ENCODE peak calls at places on chromosomes 1 and 21, in nine cellular contexts. I is HCT116, R is heart left ventricle, D is body of pancreas, F is IMR-90, A is upper lobe of left lung, Y is A549, C is gastrocnemius medialis, E is right lobe of liver. V is an unnamed sample.

GRCh38 chr1:64051801-64052200 is 151.6 kb upstream of the UBE2U start:
- ATAC-seq in I (no peak), R (peak), D (no peak), F (no peak), A (no peak), Y (no peak), C (peak), E (no peak), V (no peak)

GRCh38 chr1:179205284-179205683 is 24.2 kb downstream of the ABL2 start:
- ATAC-seq in I (no peak), R (no peak), D (no peak), F (no peak), A (no peak), Y (no peak), C (no peak), E (no peak), V (no peak)

GRCh38 chr21:45114072-45114471 is 39.7 kb downstream of the ADARB1 start:
- ATAC-seq in I (no peak), R (peak), D (no peak), F (no peak), A (no peak), Y (no peak), C (no peak), E (no peak), V (peak)

GRCh38 chr1:100942304-100943046 is 46.6 kb downstream of the SLC30A7 start:
- ATAC-seq in I (no peak), R (no peak), D (no peak), F (no peak), A (no peak), Y (no peak), C (no peak), E (no peak), V (no peak)

GRCh38 chr1:14897080-14897449 is 256.5 kb upstream of the TMEM51 start:
- ATAC-seq in I (peak), R (no peak), D (peak), F (no peak), A (no peak), Y (peak), C (no peak), E (no peak), V (no peak)

GRCh38 chr1:10642403-10643080 is 153.9 kb downstream of the CASZ1 start:
- ATAC-seq in I (no peak), R (no peak), D (no peak), F (no peak), A (no peak), Y (no peak), C (no peak), E (no peak), V (no peak)

GRCh38 chr1:8962812-8963669 is 17.4 kb downstream of the CA6 start:
- ATAC-seq in I (peak), R (peak), D (no peak), F (peak), A (peak), Y (peak), C (no peak), E (peak), V (no peak)

GRCh38 chr1:85398391-85399064 is 66.4 kb downstream of the DDAH1 start:
- ATAC-seq in I (peak), R (peak), D (peak), F (peak), A (no peak), Y (peak), C (peak), E (peak), V (no peak)

GRCh38 chr1:31348449-31348848 is 24.4 kb downstream of the FABP3 start:
- ATAC-seq in I (no peak), R (no peak), D (no peak), F (no peak), A (no peak), Y (no peak), C (no peak), E (no peak), V (no peak)

DNA sequence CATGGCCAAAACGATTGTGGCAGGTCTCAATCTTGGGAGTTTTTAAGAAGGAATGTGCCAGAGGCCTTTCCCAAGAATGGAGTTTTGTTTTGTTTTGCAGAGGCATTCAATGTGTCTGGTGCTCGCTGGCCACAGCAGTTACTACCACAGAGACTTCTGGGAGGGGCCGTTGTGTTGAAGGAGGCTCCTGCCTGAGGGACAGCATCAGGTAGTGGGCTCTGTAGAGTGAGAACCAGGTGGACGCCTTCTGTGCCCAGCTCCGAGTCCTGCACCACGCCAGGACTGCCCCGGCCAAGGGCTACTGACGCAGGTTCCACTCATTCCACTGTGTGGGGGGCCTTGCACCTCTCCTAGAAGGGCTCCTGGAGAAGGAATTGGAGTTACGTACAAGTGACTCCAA is 44.9 kb upstream of the RBM15 start:
- ATAC-seq in I (no peak), R (no peak), D (no peak), F (no peak), A (no peak), Y (no peak), C (no peak), E (no peak), V (no peak)
- TF ChIP-seq POLR2A in I (no peak), R (no peak), D (no peak), F (no peak), A (no peak), Y (no peak), C (no peak), E (no peak), V (no peak)

DNA sequence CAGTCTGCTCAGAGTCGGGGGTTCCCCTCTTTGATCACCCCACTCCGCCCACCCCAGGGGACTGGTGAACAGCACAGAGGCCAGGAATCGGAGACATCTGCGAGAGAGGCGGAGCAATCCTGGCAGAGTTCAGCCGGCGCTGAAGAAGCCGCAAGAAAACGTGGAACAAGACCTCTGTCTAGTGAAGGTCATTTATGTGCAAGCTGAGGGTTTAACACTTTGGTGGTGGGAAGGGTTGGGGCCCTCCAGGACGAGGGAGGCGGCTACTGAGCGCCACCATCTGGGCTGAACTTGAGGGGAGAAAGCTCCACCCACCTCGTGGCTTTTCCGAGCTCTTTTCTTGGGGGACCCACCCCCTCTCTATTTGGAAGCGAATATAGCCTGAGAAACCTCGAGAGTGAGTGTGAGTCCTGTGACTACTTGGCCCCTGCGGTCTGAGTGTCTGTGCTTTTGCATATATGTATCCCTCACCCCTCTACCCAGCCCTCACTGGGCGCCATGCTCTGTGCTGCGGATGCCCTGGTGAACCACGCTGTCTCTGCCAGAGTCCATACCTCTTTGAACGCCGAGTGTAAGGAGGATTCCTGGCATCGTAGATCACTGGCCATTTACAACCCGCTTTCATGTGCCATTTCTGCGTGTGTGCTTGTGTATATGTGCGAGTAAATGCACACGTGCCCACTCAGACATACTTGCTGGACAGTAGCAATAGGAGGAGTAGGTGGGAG is 1.2 kb upstream of the EPHA10 start:
- ATAC-seq in I (peak), R (no peak), D (no peak), F (no peak), A (no peak), Y (peak), C (no peak), E (no peak), V (no peak)
- TF ChIP-seq CTCF in I (peak), R (no peak), D (no peak), F (no peak), A (no peak), Y (peak), C (no peak), E (no peak), V (no peak)

GRCh38 chr1:198641506-198641905 is 2.7 kb downstream of the PTPRC start:
- ATAC-seq in I (no peak), R (no peak), D (no peak), F (no peak), A (no peak), Y (no peak), C (no peak), E (peak), V (no peak)
- TF ChIP-seq POLR2A in I (no peak), R (no peak), D (no peak), F (no peak), A (no peak), Y (no peak), C (no peak), E (no peak), V (no peak)

GRCh38 chr1:72845981-72846380 is 563.6 kb upstream of the NEGR1 start:
- ATAC-seq in I (no peak), R (no peak), D (no peak), F (no peak), A (no peak), Y (no peak), C (no peak), E (no peak), V (no peak)

GRCh38 chr1:72848997-72849396 is 566.7 kb upstream of the NEGR1 start:
- ATAC-seq in I (no peak), R (no peak), D (no peak), F (no peak), A (no peak), Y (no peak), C (no peak), E (no peak), V (no peak)

GRCh38 chr1:72846476-72846875 is 564.1 kb upstream of the NEGR1 start:
- ATAC-seq in I (no peak), R (no peak), D (no peak), F (no peak), A (no peak), Y (no peak), C (no peak), E (no peak), V (no peak)

GRCh38 chr1:72846891-72847290 is 564.6 kb upstream of the NEGR1 start:
- ATAC-seq in I (no peak), R (no peak), D (no peak), F (no peak), A (no peak), Y (no peak), C (no peak), E (no peak), V (no peak)

DNA sequence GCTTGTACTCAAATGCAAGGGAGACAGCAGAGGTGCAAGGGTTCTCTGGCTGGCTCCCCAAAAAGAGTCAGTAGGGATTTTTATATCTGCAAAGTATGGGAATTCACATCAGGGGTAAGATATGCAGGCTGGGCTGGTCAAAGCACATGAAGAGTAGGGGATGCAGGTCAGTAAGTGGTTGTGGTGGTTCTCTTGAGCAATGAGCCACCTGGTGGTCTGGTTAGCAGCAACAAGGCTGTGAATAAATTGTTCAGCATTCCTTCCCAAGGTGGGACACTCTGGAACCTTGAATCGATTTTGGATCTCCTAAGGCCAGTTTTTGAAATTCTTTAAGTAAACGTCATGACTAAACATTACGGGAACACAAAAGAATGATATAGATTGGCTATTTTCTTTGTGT is 563.0 kb upstream of the NEGR1 start:
- ATAC-seq in I (no peak), R (no peak), D (no peak), F (no peak), A (no peak), Y (no peak), C (no peak), E (no peak), V (no peak)
- TF ChIP-seq CTCF in I (no peak), R (no peak), D (no peak), F (no peak), A (no peak), Y (no peak), C (no peak), E (no peak), V (peak)

GRCh38 chr1:58783090-58783992 is 506 bp downstream of the JUN start:
- ATAC-seq in I (peak), R (no peak), D (peak), F (peak), A (peak), Y (peak), C (peak), E (peak), V (no peak)
- TF ChIP-seq POLR2A in I (no peak), R (peak), D (no peak), F (no peak), A (no peak), Y (no peak), C (no peak), E (no peak), V (peak)

GRCh38 chr21:23016617-23017016 is 2018.4 kb downstream of the NCAM2 start:
- ATAC-seq in I (no peak), R (no peak), D (no peak), F (no peak), A (no peak), Y (no peak), C (no peak), E (no peak), V (no peak)
- TF ChIP-seq CTCF in I (no peak), R (no peak), D (no peak), F (no peak), A (no peak), Y (no peak), C (no peak), E (no peak), V (no peak)

DNA sequence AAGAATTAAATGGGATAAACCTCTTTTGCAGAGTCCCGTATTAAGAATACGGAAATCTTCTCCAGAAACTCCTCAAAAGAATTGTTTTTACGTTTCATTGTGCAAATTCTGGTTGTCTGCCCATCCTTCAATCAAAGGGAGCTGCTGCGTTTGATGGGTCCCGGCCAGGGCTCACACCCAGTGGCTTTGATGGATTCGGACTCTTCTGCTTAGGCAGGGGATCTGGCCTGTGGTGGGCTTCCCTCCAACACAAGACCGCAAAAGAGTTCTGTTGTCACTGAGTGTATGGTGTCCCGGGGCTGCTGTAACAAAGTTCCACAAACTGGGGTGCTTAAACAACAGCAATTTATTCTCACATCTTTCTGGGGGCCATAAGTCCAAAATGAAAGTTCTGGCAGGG is 402.0 kb downstream of the PCP4 start:
- ATAC-seq in I (no peak), R (no peak), D (no peak), F (no peak), A (no peak), Y (no peak), C (no peak), E (no peak), V (no peak)
- TF ChIP-seq POLR2A in I (no peak), R (no peak), D (no peak), F (no peak), A (no peak), Y (no peak), C (no peak), E (no peak), V (no peak)

GRCh38 chr1:203289281-203289981 is 15.9 kb upstream of the BTG2 start:
- ATAC-seq in I (no peak), R (peak), D (no peak), F (no peak), A (peak), Y (no peak), C (no peak), E (peak), V (no peak)
- TF ChIP-seq CTCF in I (no peak), R (no peak), D (no peak), F (no peak), A (no peak), Y (no peak), C (no peak), E (no peak), V (no peak)

GRCh38 chr1:201501812-201502510 is 5.0 kb downstream of the CSRP1 start:
- ATAC-seq in I (no peak), R (no peak), D (no peak), F (no peak), A (no peak), Y (no peak), C (no peak), E (peak), V (no peak)

GRCh38 chr1:201504179-201504631 is 2.7 kb downstream of the CSRP1 start:
- ATAC-seq in I (no peak), R (no peak), D (no peak), F (no peak), A (no peak), Y (no peak), C (no peak), E (no peak), V (no peak)

GRCh38 chr1:201502511-201502857 is 4.4 kb downstream of the CSRP1 start:
- ATAC-seq in I (no peak), R (no peak), D (no peak), F (no peak), A (no peak), Y (no peak), C (no peak), E (peak), V (no peak)

GRCh38 chr1:201504799-201505504 is 2.0 kb downstream of the CSRP1 start:
- ATAC-seq in I (no peak), R (no peak), D (no peak), F (no peak), A (peak), Y (no peak), C (no peak), E (no peak), V (no peak)

GRCh38 chr1:201503397-201504176 is 3.3 kb downstream of the CSRP1 start:
- ATAC-seq in I (no peak), R (no peak), D (peak), F (peak), A (peak), Y (peak), C (no peak), E (no peak), V (peak)
- TF ChIP-seq POLR2A in I (no peak), R (no peak), D (peak), F (peak), A (peak), Y (no peak), C (peak), E (peak), V (peak)

GRCh38 chr1:247456024-247456423 is 1.9 kb downstream of the OR2B11 start:
- ATAC-seq in I (no peak), R (no peak), D (no peak), F (no peak), A (no peak), Y (no peak), C (no peak), E (peak), V (no peak)
- TF ChIP-seq CTCF in I (no peak), R (no peak), D (no peak), F (no peak), A (no peak), Y (no peak), C (no peak), E (no peak), V (no peak)

V was measured in gastroesophageal sphincter.